ENCODE peak calls at places on chromosome 2, in four cellular contexts. E, T, I and P are unnamed samples.

GRCh38 chr2:74646201-74646600 is 1.9 kb downstream of the M1AP start:
- DNase-seq in I (no peak), E (no peak), T (no peak), P (no peak)

GRCh38 chr2:16117791-16118610 is 177.7 kb downstream of the MYCN start:
- DNase-seq in E (no peak), I (no peak), T (no peak), P (no peak)

GRCh38 chr2:68911246-68911645 is 40.0 kb upstream of the BMP10 start:
- DNase-seq in E (no peak), T (no peak), I (no peak), P (no peak)

GRCh38 chr2:231530099-231531085 is at the start of gene NMUR1:
- DNase-seq in T (no peak), E (no peak), I (no peak), P (peak)

GRCh38 chr2:127054604-127054930 is 52.4 kb downstream of the BIN1 start:
- DNase-seq in T (no peak), E (no peak), I (no peak), P (no peak)

GRCh38 chr2:3461781-3462492 is 57.4 kb downstream of the ADI1 start:
- DNase-seq in T (peak), E (peak), I (no peak), P (peak)

GRCh38 chr2:46776687-46777327 is 138.8 kb downstream of the MCFD2 start:
- DNase-seq in T (no peak), I (no peak), E (peak), P (peak)

GRCh38 chr2:127768775-127769479 is 42.0 kb downstream of the WDR33 start:
- DNase-seq in E (no peak), T (no peak), I (no peak), P (no peak)

GRCh38 chr2:172086349-172087190 is 1.3 kb downstream of the DLX1 start:
- DNase-seq in I (no peak), E (peak), T (no peak), P (no peak)

GRCh38 chr2:198400999-198401398 is 596.6 kb downstream of the PLCL1 start:
- DNase-seq in I (no peak), T (no peak), E (no peak), P (no peak)

GRCh38 chr2:237628482-237629187 is 1.2 kb downstream of the LRRFIP1 start:
- DNase-seq in E (no peak), T (no peak), I (no peak), P (no peak)

GRCh38 chr2:26610504-26611335 is 30.4 kb downstream of the CIB4 start:
- DNase-seq in I (no peak), T (no peak), E (peak), P (no peak)

DNA sequence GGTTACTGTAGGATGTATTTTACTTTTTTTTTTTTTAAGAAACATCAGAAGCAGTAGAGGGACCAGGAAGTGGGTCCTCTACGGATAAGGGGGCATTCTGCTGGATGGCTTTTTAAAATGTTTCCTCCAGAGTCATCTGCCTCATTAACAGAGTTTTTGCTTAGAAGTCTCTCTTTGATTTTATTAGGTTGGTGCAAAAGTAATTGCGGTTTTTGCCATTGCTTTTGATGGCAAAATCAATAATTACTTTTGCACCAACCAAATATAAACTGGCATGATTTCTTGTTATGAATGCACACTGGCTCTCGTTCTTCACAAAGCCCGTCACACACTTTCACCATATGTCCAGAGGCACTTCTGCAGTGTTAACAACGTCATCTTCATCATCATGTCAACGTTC is 68.5 kb upstream of the FAM237A start:
- DNase-seq in T (no peak), E (no peak), I (no peak), P (no peak)
- TF ChIP-seq KDM1A in T (no peak), E (no peak), I (no peak), P (no peak)

GRCh38 chr2:130369589-130370341 is 13.9 kb downstream of the PTPN18 start:
- DNase-seq in T (no peak), E (no peak), I (no peak), P (no peak)

GRCh38 chr2:130368786-130369185 is 12.9 kb downstream of the PTPN18 start:
- DNase-seq in E (no peak), T (no peak), I (no peak), P (no peak)

GRCh38 chr2:130372055-130372832 is 16.4 kb downstream of the PTPN18 start:
- DNase-seq in E (no peak), T (no peak), I (no peak), P (peak)

GRCh38 chr2:130371723-130372054 is 15.8 kb downstream of the PTPN18 start:
- DNase-seq in E (no peak), T (no peak), I (no peak), P (peak)

DNA sequence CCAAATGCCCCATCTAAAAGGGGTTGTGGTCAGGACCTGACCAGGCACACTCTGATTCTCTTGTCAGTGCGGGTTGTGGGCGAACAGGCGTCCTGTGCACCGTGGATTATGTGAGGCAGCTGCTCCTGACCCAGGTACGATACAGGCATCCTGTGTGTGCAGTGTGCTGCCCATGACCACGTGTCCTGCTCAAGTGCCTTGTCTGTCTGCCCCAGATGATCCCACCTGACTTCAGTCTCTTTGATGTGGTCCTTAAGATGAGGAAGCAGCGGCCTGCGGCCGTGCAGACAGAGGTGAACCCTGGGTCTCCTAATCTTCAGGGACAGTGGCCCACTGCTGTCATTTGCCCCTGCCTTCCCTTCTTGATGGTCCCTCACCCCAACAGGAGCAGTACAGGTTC is 14.6 kb downstream of the PTPN18 start:
- DNase-seq in I (no peak), E (no peak), T (no peak), P (no peak)
- TF ChIP-seq RFX5 in I (no peak), E (no peak), T (no peak), P (no peak)

DNA sequence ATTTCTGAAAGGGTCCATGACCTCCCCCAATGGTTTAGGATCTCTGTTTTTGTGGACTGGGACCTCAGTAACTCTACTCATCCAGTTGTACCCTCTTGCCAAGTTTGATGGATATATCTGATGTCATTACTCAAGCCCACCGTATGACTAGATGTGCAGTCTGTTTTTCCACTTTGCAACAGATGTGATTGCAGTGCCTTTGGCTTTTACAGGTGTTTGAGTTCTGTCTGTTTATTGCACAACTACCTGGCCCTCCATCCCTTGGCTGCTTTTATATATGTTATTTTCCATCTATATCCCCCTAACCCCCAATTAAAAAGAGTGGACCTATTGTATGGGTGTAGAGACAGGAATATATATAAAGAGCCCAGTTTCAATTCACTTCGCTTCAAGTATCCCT is 10.8 kb downstream of the NCOA1 start:
- DNase-seq in T (no peak), E (no peak), I (no peak), P (no peak)
- TF ChIP-seq POLR2A in T (no peak), E (no peak), I (no peak), P (no peak)

DNA sequence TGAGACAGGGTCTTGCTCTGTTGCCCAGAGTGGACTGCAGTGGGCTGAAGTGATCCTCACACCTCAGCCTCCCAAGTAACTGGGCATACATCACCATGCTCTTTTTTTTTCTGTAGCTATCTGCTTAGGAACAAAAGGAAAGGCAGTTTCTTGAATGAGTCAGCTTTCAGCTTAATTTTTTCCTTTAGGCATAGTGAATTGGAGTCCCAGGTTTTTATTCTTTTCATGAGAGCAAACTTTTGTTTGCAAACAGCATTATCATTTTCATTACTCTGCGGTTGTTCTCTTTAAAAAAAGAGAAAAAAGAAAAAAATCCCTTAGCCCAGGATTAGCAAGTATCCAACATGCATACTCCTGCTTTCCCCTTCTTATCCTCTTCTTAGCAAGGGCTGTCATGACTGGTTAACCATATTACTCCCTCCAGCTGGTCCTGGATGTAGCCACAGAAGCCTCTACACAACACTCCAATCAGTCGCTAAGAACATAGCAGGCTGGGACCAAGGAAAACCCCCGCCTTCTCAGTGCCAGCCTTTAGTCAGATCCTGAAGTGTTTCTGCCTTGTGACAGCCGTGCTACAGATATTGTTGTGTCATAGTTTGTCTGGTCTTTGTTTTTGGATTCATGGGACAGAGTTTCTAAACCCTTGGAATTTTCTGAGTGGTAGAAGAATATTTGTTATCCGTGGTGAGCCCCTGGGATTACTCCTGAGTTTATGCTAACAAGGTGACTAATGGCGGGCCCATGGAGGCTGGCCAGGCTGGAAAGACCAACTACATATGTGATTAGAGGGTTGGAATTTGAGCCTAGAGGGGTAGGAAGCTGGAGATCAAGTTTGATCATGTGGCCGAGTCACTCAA is 23.3 kb upstream of the ST3GAL5 start:
- DNase-seq in E (no peak), T (no peak), I (no peak), P (peak)
- TF ChIP-seq KDM1A in E (no peak), T (no peak), I (no peak), P (no peak)

DNA sequence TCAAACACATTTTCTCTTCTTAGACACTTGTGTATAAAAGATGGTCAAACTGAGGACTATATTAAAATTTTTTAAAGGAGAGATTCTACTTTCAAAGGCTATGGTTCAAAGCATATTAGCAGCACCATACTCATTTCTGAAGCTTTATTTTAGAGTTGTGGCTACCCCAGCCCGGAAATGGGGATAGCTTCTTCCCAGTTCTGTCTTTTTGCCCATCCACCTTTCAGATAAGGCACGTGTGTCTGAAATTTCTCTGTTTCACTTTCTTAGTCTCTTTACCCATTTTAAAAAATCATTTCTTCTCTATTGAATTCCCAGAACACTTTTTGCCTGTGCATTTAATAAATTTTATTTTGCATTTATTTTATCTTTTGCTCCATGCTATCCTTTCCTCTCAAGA is 431.5 kb downstream of the RNF144A start:
- DNase-seq in I (no peak), E (no peak), T (peak), P (no peak)
- TF ChIP-seq RFX5 in I (no peak), E (no peak), T (no peak), P (no peak)

GRCh38 chr2:61179701-61180639 is 18.0 kb downstream of the C2orf74 start:
- DNase-seq in T (no peak), I (no peak), E (no peak), P (no peak)

GRCh38 chr2:61176755-61177726 is 15.1 kb downstream of the C2orf74 start:
- DNase-seq in E (peak), T (peak), I (peak), P (peak)

GRCh38 chr2:61178603-61179545 is 16.9 kb downstream of the C2orf74 start:
- DNase-seq in I (no peak), T (no peak), E (no peak), P (no peak)

GRCh38 chr2:61180686-61181085 is 18.7 kb downstream of the C2orf74 start:
- DNase-seq in T (no peak), I (no peak), E (no peak), P (no peak)

DNA sequence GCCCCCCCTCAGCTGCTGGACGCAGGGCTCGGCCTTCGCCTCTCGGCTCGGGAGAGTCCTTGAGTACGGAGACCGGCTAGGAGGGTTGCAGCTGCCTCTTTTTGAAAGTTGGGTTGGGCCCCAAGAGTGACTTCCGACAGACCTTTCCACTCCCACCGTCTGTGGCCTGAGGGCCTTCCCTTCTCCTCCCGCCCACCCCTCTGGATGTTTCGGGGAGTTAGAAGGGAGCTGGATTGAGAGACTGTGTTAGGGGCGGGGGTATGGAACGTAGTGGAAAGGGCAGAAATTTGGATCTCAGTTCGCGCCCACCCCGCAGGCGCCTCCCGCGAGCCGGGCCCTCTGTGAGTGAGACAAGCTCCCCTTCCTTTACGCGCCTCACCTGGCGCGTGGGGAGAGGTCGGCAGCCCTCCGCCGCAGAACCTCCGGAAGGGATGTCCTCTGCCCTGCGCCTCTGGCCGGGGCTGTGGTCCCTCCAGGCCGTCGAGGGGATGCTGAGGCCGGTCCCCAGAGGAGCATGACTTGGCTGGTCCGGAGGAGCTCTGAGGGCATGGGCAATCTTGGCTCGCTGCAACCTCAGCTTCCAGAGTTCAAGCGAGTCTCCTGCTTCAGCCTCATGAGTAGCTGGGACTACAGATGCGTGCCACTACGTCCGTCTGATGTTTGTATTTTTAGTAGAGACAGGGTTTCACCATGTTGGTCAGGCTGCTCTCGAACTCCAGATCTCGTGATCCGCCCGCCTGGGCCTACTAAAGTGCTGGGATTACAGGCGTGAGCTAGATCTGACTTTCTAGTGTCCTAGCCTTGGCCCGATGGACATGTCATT is 15.9 kb downstream of the C2orf74 start:
- DNase-seq in E (peak), T (no peak), I (no peak), P (peak)
- TF ChIP-seq POLR2A in E (no peak), T (peak), I (no peak), P (peak)

GRCh38 chr2:235041221-235041917 is 89.6 kb downstream of the SH3BP4 start:
- DNase-seq in I (no peak), T (no peak), E (no peak), P (no peak)
- TF ChIP-seq KDM1A in I (no peak), T (no peak), E (no peak), P (no peak)

GRCh38 chr2:72744049-72744448 is 81.8 kb downstream of the EXOC6B start:
- DNase-seq in E (no peak), T (no peak), I (no peak), P (no peak)
- TF ChIP-seq RFX5 in E (peak), T (no peak), I (no peak), P (peak)

GRCh38 chr2:130390460-130391057 is 34.7 kb downstream of the PTPN18 start:
- DNase-seq in T (no peak), E (no peak), I (no peak), P (no peak)
- TF ChIP-seq POLR2A in T (peak), E (no peak), I (no peak), P (no peak)

DNA sequence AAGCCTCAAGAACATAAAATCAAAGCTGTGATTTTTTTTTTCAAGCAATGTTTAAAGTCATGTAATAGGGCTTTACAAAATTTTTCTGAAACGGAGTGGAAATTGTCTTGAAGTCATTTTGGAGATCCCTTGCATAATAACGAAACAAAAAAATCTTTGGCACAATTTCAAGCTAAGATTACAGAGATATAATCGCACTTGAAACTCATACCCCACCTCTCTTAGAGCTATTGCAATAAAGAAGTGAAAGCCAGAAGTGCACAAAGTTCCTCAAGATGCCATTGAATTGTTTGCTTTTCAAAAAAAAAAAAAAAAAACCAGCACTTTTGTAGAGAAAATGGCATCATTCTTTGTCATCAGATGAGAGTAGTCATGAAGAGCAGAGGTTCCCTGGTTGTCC is 152.3 kb downstream of the PAX3 start:
- DNase-seq in T (no peak), E (no peak), I (no peak), P (no peak)
- TF ChIP-seq KDM1A in T (no peak), E (no peak), I (no peak), P (no peak)